ENCODE peak calls at places on chromosome 21, in ten cellular contexts. One of them, this sample, is unnamed.

GRCh38 chr21:36504067-36505058 is 24.4 kb upstream of the CLDN14 start:
- DNase-seq in left ventricle myocardium inferior: no peak
- DNase-seq in AML-193: peak
- DNase-seq in amniotic epithelial cell: peak
- DNase-seq in CD8-positive, alpha-beta memory T cell: peak
- DNase-seq in WTC11: peak
- DNase-seq in GM06990: no peak
- DNase-seq in amniotic stem cell: peak
- DNase-seq in activated gamma-delta T cell: no peak
- DNase-seq in stimulated activated effector memory CD8-positive, alpha-beta T cell treated with anti-CD3 and anti-CD28 coated beads, Interleukin-12 subunit alpha, Interleukin-12 subunit beta, amount 100 ng/mL, for 72 hours: peak
- DNase-seq in this sample: no peak

GRCh38 chr21:40699366-40699765 is 147.6 kb downstream of the DSCAM start:
- DNase-seq in left ventricle myocardium inferior: no peak
- DNase-seq in AML-193: no peak
- DNase-seq in amniotic epithelial cell: no peak
- DNase-seq in CD8-positive, alpha-beta memory T cell: no peak
- DNase-seq in WTC11: no peak
- DNase-seq in GM06990: no peak
- DNase-seq in amniotic stem cell: no peak
- DNase-seq in activated gamma-delta T cell: no peak
- DNase-seq in stimulated activated effector memory CD8-positive, alpha-beta T cell treated with anti-CD3 and anti-CD28 coated beads, Interleukin-12 subunit alpha, Interleukin-12 subunit beta, amount 100 ng/mL, for 72 hours: no peak
- DNase-seq in this sample: no peak

GRCh38 chr21:18617291-18617690 is 213.7 kb upstream of the TMPRSS15 start:
- DNase-seq in left ventricle myocardium inferior: no peak
- DNase-seq in AML-193: no peak
- DNase-seq in amniotic epithelial cell: no peak
- DNase-seq in CD8-positive, alpha-beta memory T cell: no peak
- DNase-seq in WTC11: no peak
- DNase-seq in GM06990: no peak
- DNase-seq in amniotic stem cell: no peak
- DNase-seq in activated gamma-delta T cell: no peak
- DNase-seq in stimulated activated effector memory CD8-positive, alpha-beta T cell treated with anti-CD3 and anti-CD28 coated beads, Interleukin-12 subunit alpha, Interleukin-12 subunit beta, amount 100 ng/mL, for 72 hours: no peak
- DNase-seq in this sample: no peak

GRCh38 chr21:44089001-44089911 is 17.9 kb upstream of the PWP2 start:
- DNase-seq in left ventricle myocardium inferior: no peak
- DNase-seq in AML-193: no peak
- DNase-seq in amniotic epithelial cell: no peak
- DNase-seq in CD8-positive, alpha-beta memory T cell: peak
- DNase-seq in WTC11: no peak
- DNase-seq in GM06990: no peak
- DNase-seq in amniotic stem cell: no peak
- DNase-seq in activated gamma-delta T cell: no peak
- DNase-seq in stimulated activated effector memory CD8-positive, alpha-beta T cell treated with anti-CD3 and anti-CD28 coated beads, Interleukin-12 subunit alpha, Interleukin-12 subunit beta, amount 100 ng/mL, for 72 hours: no peak
- DNase-seq in this sample: no peak

GRCh38 chr21:41663805-41664788 is 102.8 kb downstream of the RIPK4 start:
- DNase-seq in left ventricle myocardium inferior: no peak
- DNase-seq in AML-193: no peak
- DNase-seq in amniotic epithelial cell: no peak
- DNase-seq in CD8-positive, alpha-beta memory T cell: no peak
- DNase-seq in WTC11: no peak
- DNase-seq in GM06990: no peak
- DNase-seq in amniotic stem cell: no peak
- DNase-seq in activated gamma-delta T cell: no peak
- DNase-seq in stimulated activated effector memory CD8-positive, alpha-beta T cell treated with anti-CD3 and anti-CD28 coated beads, Interleukin-12 subunit alpha, Interleukin-12 subunit beta, amount 100 ng/mL, for 72 hours: no peak
- DNase-seq in this sample: no peak

GRCh38 chr21:39021475-39021832 is 161.8 kb downstream of the PSMG1 start:
- DNase-seq in left ventricle myocardium inferior: no peak
- DNase-seq in AML-193: no peak
- DNase-seq in amniotic epithelial cell: no peak
- DNase-seq in CD8-positive, alpha-beta memory T cell: no peak
- DNase-seq in WTC11: no peak
- DNase-seq in GM06990: no peak
- DNase-seq in amniotic stem cell: no peak
- DNase-seq in activated gamma-delta T cell: no peak
- DNase-seq in stimulated activated effector memory CD8-positive, alpha-beta T cell treated with anti-CD3 and anti-CD28 coated beads, Interleukin-12 subunit alpha, Interleukin-12 subunit beta, amount 100 ng/mL, for 72 hours: no peak
- DNase-seq in this sample: no peak

GRCh38 chr21:27480841-27481261 is 514.0 kb upstream of the ADAMTS5 start:
- DNase-seq in left ventricle myocardium inferior: no peak
- DNase-seq in AML-193: no peak
- DNase-seq in amniotic epithelial cell: peak
- DNase-seq in CD8-positive, alpha-beta memory T cell: no peak
- DNase-seq in WTC11: no peak
- DNase-seq in GM06990: no peak
- DNase-seq in amniotic stem cell: no peak
- DNase-seq in activated gamma-delta T cell: no peak
- DNase-seq in stimulated activated effector memory CD8-positive, alpha-beta T cell treated with anti-CD3 and anti-CD28 coated beads, Interleukin-12 subunit alpha, Interleukin-12 subunit beta, amount 100 ng/mL, for 72 hours: no peak
- DNase-seq in this sample: no peak

GRCh38 chr21:44005593-44005992 is 6.5 kb upstream of the TRAPPC10 start:
- DNase-seq in left ventricle myocardium inferior: no peak
- DNase-seq in AML-193: no peak
- DNase-seq in amniotic epithelial cell: no peak
- DNase-seq in CD8-positive, alpha-beta memory T cell: no peak
- DNase-seq in WTC11: no peak
- DNase-seq in GM06990: no peak
- DNase-seq in amniotic stem cell: no peak
- DNase-seq in activated gamma-delta T cell: no peak
- DNase-seq in stimulated activated effector memory CD8-positive, alpha-beta T cell treated with anti-CD3 and anti-CD28 coated beads, Interleukin-12 subunit alpha, Interleukin-12 subunit beta, amount 100 ng/mL, for 72 hours: no peak
- DNase-seq in this sample: no peak

GRCh38 chr21:46368533-46369285 is 44.8 kb downstream of the PCNT start:
- DNase-seq in left ventricle myocardium inferior: no peak
- DNase-seq in AML-193: no peak
- DNase-seq in amniotic epithelial cell: no peak
- DNase-seq in CD8-positive, alpha-beta memory T cell: peak
- DNase-seq in WTC11: no peak
- DNase-seq in GM06990: no peak
- DNase-seq in amniotic stem cell: no peak
- DNase-seq in activated gamma-delta T cell: no peak
- DNase-seq in stimulated activated effector memory CD8-positive, alpha-beta T cell treated with anti-CD3 and anti-CD28 coated beads, Interleukin-12 subunit alpha, Interleukin-12 subunit beta, amount 100 ng/mL, for 72 hours: peak
- DNase-seq in this sample: no peak

GRCh38 chr21:38661296-38662223 is 144.2 kb upstream of the ETS2 start:
- DNase-seq in left ventricle myocardium inferior: peak
- DNase-seq in AML-193: no peak
- DNase-seq in amniotic epithelial cell: peak
- DNase-seq in CD8-positive, alpha-beta memory T cell: no peak
- DNase-seq in WTC11: peak
- DNase-seq in GM06990: peak
- DNase-seq in amniotic stem cell: no peak
- DNase-seq in activated gamma-delta T cell: no peak
- DNase-seq in stimulated activated effector memory CD8-positive, alpha-beta T cell treated with anti-CD3 and anti-CD28 coated beads, Interleukin-12 subunit alpha, Interleukin-12 subunit beta, amount 100 ng/mL, for 72 hours: no peak
- DNase-seq in this sample: peak

GRCh38 chr21:40051801-40052200 is 184.6 kb downstream of the PCP4 start:
- DNase-seq in left ventricle myocardium inferior: no peak
- DNase-seq in AML-193: no peak
- DNase-seq in amniotic epithelial cell: no peak
- DNase-seq in CD8-positive, alpha-beta memory T cell: no peak
- DNase-seq in WTC11: no peak
- DNase-seq in GM06990: no peak
- DNase-seq in amniotic stem cell: no peak
- DNase-seq in activated gamma-delta T cell: no peak
- DNase-seq in stimulated activated effector memory CD8-positive, alpha-beta T cell treated with anti-CD3 and anti-CD28 coated beads, Interleukin-12 subunit alpha, Interleukin-12 subunit beta, amount 100 ng/mL, for 72 hours: no peak
- DNase-seq in this sample: no peak

GRCh38 chr21:45595574-45596295 is 47.8 kb upstream of the PCBP3 start:
- DNase-seq in left ventricle myocardium inferior: no peak
- DNase-seq in AML-193: no peak
- DNase-seq in amniotic epithelial cell: no peak
- DNase-seq in CD8-positive, alpha-beta memory T cell: no peak
- DNase-seq in WTC11: no peak
- DNase-seq in GM06990: no peak
- DNase-seq in amniotic stem cell: no peak
- DNase-seq in activated gamma-delta T cell: no peak
- DNase-seq in stimulated activated effector memory CD8-positive, alpha-beta T cell treated with anti-CD3 and anti-CD28 coated beads, Interleukin-12 subunit alpha, Interleukin-12 subunit beta, amount 100 ng/mL, for 72 hours: no peak
- DNase-seq in this sample: no peak

GRCh38 chr21:42669069-42669468 is 15.6 kb downstream of the PDE9A start:
- DNase-seq in left ventricle myocardium inferior: peak
- DNase-seq in AML-193: no peak
- DNase-seq in amniotic epithelial cell: no peak
- DNase-seq in CD8-positive, alpha-beta memory T cell: no peak
- DNase-seq in WTC11: peak
- DNase-seq in GM06990: no peak
- DNase-seq in amniotic stem cell: no peak
- DNase-seq in activated gamma-delta T cell: no peak
- DNase-seq in stimulated activated effector memory CD8-positive, alpha-beta T cell treated with anti-CD3 and anti-CD28 coated beads, Interleukin-12 subunit alpha, Interleukin-12 subunit beta, amount 100 ng/mL, for 72 hours: no peak
- DNase-seq in this sample: peak

GRCh38 chr21:18951291-18952038 is 547.9 kb upstream of the TMPRSS15 start:
- DNase-seq in left ventricle myocardium inferior: no peak
- DNase-seq in AML-193: peak
- DNase-seq in amniotic epithelial cell: peak
- DNase-seq in CD8-positive, alpha-beta memory T cell: no peak
- DNase-seq in WTC11: peak
- DNase-seq in GM06990: no peak
- DNase-seq in amniotic stem cell: no peak
- DNase-seq in activated gamma-delta T cell: no peak
- DNase-seq in stimulated activated effector memory CD8-positive, alpha-beta T cell treated with anti-CD3 and anti-CD28 coated beads, Interleukin-12 subunit alpha, Interleukin-12 subunit beta, amount 100 ng/mL, for 72 hours: no peak
- DNase-seq in this sample: no peak

GRCh38 chr21:15298306-15298705 is 233.5 kb upstream of the NRIP1 start:
- DNase-seq in left ventricle myocardium inferior: no peak
- DNase-seq in AML-193: no peak
- DNase-seq in amniotic epithelial cell: no peak
- DNase-seq in CD8-positive, alpha-beta memory T cell: no peak
- DNase-seq in WTC11: no peak
- DNase-seq in GM06990: no peak
- DNase-seq in amniotic stem cell: no peak
- DNase-seq in activated gamma-delta T cell: no peak
- DNase-seq in stimulated activated effector memory CD8-positive, alpha-beta T cell treated with anti-CD3 and anti-CD28 coated beads, Interleukin-12 subunit alpha, Interleukin-12 subunit beta, amount 100 ng/mL, for 72 hours: no peak
- DNase-seq in this sample: no peak

GRCh38 chr21:46152939-46153258 is 2.5 kb downstream of the FTCD start:
- DNase-seq in left ventricle myocardium inferior: no peak
- DNase-seq in AML-193: no peak
- DNase-seq in amniotic epithelial cell: no peak
- DNase-seq in CD8-positive, alpha-beta memory T cell: no peak
- DNase-seq in WTC11: no peak
- DNase-seq in GM06990: no peak
- DNase-seq in amniotic stem cell: no peak
- DNase-seq in activated gamma-delta T cell: no peak
- DNase-seq in stimulated activated effector memory CD8-positive, alpha-beta T cell treated with anti-CD3 and anti-CD28 coated beads, Interleukin-12 subunit alpha, Interleukin-12 subunit beta, amount 100 ng/mL, for 72 hours: no peak
- DNase-seq in this sample: peak

GRCh38 chr21:31335957-31336738 is 7.9 kb downstream of the TIAM1 start:
- DNase-seq in left ventricle myocardium inferior: no peak
- DNase-seq in AML-193: no peak
- DNase-seq in amniotic epithelial cell: peak
- DNase-seq in CD8-positive, alpha-beta memory T cell: no peak
- DNase-seq in WTC11: no peak
- DNase-seq in GM06990: no peak
- DNase-seq in amniotic stem cell: peak
- DNase-seq in activated gamma-delta T cell: no peak
- DNase-seq in stimulated activated effector memory CD8-positive, alpha-beta T cell treated with anti-CD3 and anti-CD28 coated beads, Interleukin-12 subunit alpha, Interleukin-12 subunit beta, amount 100 ng/mL, for 72 hours: no peak
- DNase-seq in this sample: no peak

GRCh38 chr21:30434033-30434631 is 4.1 kb downstream of the KRTAP13-4 start:
- DNase-seq in left ventricle myocardium inferior: no peak
- DNase-seq in AML-193: peak
- DNase-seq in amniotic epithelial cell: peak
- DNase-seq in CD8-positive, alpha-beta memory T cell: no peak
- DNase-seq in WTC11: peak
- DNase-seq in GM06990: no peak
- DNase-seq in amniotic stem cell: no peak
- DNase-seq in activated gamma-delta T cell: no peak
- DNase-seq in stimulated activated effector memory CD8-positive, alpha-beta T cell treated with anti-CD3 and anti-CD28 coated beads, Interleukin-12 subunit alpha, Interleukin-12 subunit beta, amount 100 ng/mL, for 72 hours: no peak
- DNase-seq in this sample: no peak

GRCh38 chr21:43352568-43353281 is 74.2 kb downstream of the SIK1 start:
- DNase-seq in left ventricle myocardium inferior: no peak
- DNase-seq in AML-193: no peak
- DNase-seq in amniotic epithelial cell: peak
- DNase-seq in CD8-positive, alpha-beta memory T cell: no peak
- DNase-seq in WTC11: no peak
- DNase-seq in GM06990: peak
- DNase-seq in amniotic stem cell: no peak
- DNase-seq in activated gamma-delta T cell: no peak
- DNase-seq in stimulated activated effector memory CD8-positive, alpha-beta T cell treated with anti-CD3 and anti-CD28 coated beads, Interleukin-12 subunit alpha, Interleukin-12 subunit beta, amount 100 ng/mL, for 72 hours: no peak
- DNase-seq in this sample: no peak

GRCh38 chr21:46322351-46323226 is 1.1 kb downstream of the C21orf58 start:
- DNase-seq in left ventricle myocardium inferior: no peak
- DNase-seq in AML-193: peak
- DNase-seq in amniotic epithelial cell: peak
- DNase-seq in CD8-positive, alpha-beta memory T cell: no peak
- DNase-seq in WTC11: no peak
- DNase-seq in GM06990: no peak
- DNase-seq in amniotic stem cell: no peak
- DNase-seq in activated gamma-delta T cell: no peak
- DNase-seq in stimulated activated effector memory CD8-positive, alpha-beta T cell treated with anti-CD3 and anti-CD28 coated beads, Interleukin-12 subunit alpha, Interleukin-12 subunit beta, amount 100 ng/mL, for 72 hours: peak
- DNase-seq in this sample: peak

This sample was measured in Right ventricle myocardium superior.